ENCODE peak calls at places on chromosomes 4 and X, in ten cellular contexts. F, U, T, Q, V, N, B, W, O and P are unnamed samples.

GRCh38 chrX:51158261-51158660 is 174.4 kb upstream of the NUDT10 start:
- DNase-seq in F (no peak), T (no peak), Q (no peak), O (no peak), U (no peak), W (no peak), N (no peak), V (no peak), B (no peak), P (no peak)

GRCh38 chrX:154396948-154397887 is 959 bp upstream of the RPL10 start:
- DNase-seq in O (peak; percentile 51), T (peak; percentile 35), U (no peak), Q (peak; percentile 52), V (no peak), N (peak; percentile 49), B (peak; percentile 68), F (no peak), W (peak; percentile 66), P (peak; percentile 46)

GRCh38 chrX:10932842-10933440 is 178.2 kb upstream of the HCCS start:
- DNase-seq in B (no peak), W (peak; percentile 80), Q (no peak), V (no peak), F (no peak), N (no peak), O (no peak), U (no peak), T (no peak), P (peak; percentile 41)

GRCh38 chr4:145278341-145279121 is 98.1 kb upstream of the OTUD4 start:
- DNase-seq in Q (no peak), B (peak; percentile 28), T (no peak), U (no peak), W (peak; percentile 60), V (peak; percentile 8), F (no peak), O (no peak), N (no peak), P (peak; percentile 87)

GRCh38 chr4:184746532-184746870 is 12.6 kb upstream of the CENPU start:
- DNase-seq in W (peak; percentile 82), O (no peak), N (peak; percentile 29), T (no peak), F (no peak), Q (no peak), U (no peak), V (peak; percentile 73), B (no peak), P (peak; percentile 82)

GRCh38 chr4:149291463-149291862 is 524.2 kb downstream of the IQCM start:
- DNase-seq in O (no peak), U (peak; percentile 7), W (peak; percentile 59), V (no peak), N (no peak), Q (no peak), B (no peak), F (no peak), T (peak; percentile 6), P (peak; percentile 43)

GRCh38 chrX:70332600-70332999 is 42.7 kb downstream of the KIF4A start:
- DNase-seq in O (no peak), T (no peak), N (peak; percentile 7), B (no peak), W (no peak), U (no peak), V (no peak), Q (no peak), F (no peak), P (no peak)

GRCh38 chr4:147782087-147782781 is 50.3 kb downstream of the ARHGAP10 start:
- DNase-seq in U (peak; percentile 14), Q (no peak), T (no peak), V (no peak), B (no peak), W (peak; percentile 38), N (no peak), O (no peak), F (no peak), P (peak; percentile 70)

GRCh38 chr4:111934294-111934693 is 211.0 kb upstream of the FAM241A start:
- DNase-seq in N (no peak), F (no peak), T (no peak), O (no peak), Q (no peak), W (no peak), U (no peak), V (no peak), B (no peak), P (no peak)

GRCh38 chrX:106619797-106620196 is 8.0 kb downstream of the RADX start:
- DNase-seq in N (no peak), O (no peak), U (no peak), B (no peak), V (no peak), Q (no peak), F (no peak), T (no peak), W (peak; percentile 34), P (peak; percentile 11)

GRCh38 chr4:150805183-150806025 is 209.7 kb downstream of the LRBA start:
- DNase-seq in T (no peak), N (no peak), Q (no peak), F (no peak), W (no peak), U (no peak), V (no peak), B (no peak), O (no peak), P (no peak)

GRCh38 chr4:117676153-117676552 is 358.1 kb upstream of the NDST3 start:
- DNase-seq in F (no peak), Q (no peak), T (no peak), V (no peak), U (no peak), B (no peak), O (no peak), N (no peak), W (no peak), P (no peak)

GRCh38 chr4:40349561-40350198 is 14.5 kb downstream of the CHRNA9 start:
- DNase-seq in O (no peak), B (no peak), V (no peak), N (no peak), U (no peak), Q (no peak), F (peak; percentile 33), T (no peak), W (peak; percentile 42), P (peak; percentile 20)

GRCh38 chrX:34638116-34638515 is 19.0 kb downstream of the TMEM47 start:
- DNase-seq in T (peak; percentile 4), N (no peak), F (no peak), V (no peak), W (peak; percentile 50), U (no peak), Q (no peak), O (no peak), B (no peak), P (peak; percentile 54)

GRCh38 chr4:37188100-37188499 is 56.4 kb upstream of the NWD2 start:
- DNase-seq in V (no peak), O (no peak), Q (no peak), T (no peak), W (peak; percentile 27), B (no peak), U (no peak), N (peak; percentile 45), F (no peak), P (no peak)

GRCh38 chr4:109294468-109295020 is 7.9 kb downstream of the COL25A1 start:
- DNase-seq in T (no peak), O (no peak), F (peak; percentile 11), Q (no peak), W (no peak), U (no peak), V (no peak), B (no peak), N (no peak), P (peak; percentile 13)

GRCh38 chr4:82833696-82834313 is 35.2 kb upstream of the SCD5 start:
- DNase-seq in O (no peak), N (no peak), W (peak; percentile 68), T (no peak), V (peak; percentile 60), F (peak; percentile 78), Q (no peak), U (peak; percentile 27), B (no peak), P (peak; percentile 94)

GRCh38 chrX:67543818-67544217 is at the start of gene AR:
- DNase-seq in F (no peak), B (no peak), W (no peak), T (no peak), U (no peak), V (no peak), N (peak; percentile 51), Q (no peak), O (no peak), P (peak; percentile 28)

GRCh38 chr4:24846716-24847115 is 51.3 kb downstream of the SOD3 start:
- DNase-seq in W (no peak), B (no peak), U (no peak), N (no peak), O (no peak), V (no peak), F (no peak), T (no peak), Q (no peak), P (no peak)

GRCh38 chr4:78551420-78552351 is at the start of gene ANXA3:
- DNase-seq in B (peak; percentile 57), V (peak; percentile 78), O (no peak), F (no peak), T (peak; percentile 31), U (no peak), W (peak; percentile 74), Q (peak; percentile 35), N (peak; percentile 90), P (no peak)

GRCh38 chrX:150828785-150829184 is 69.7 kb downstream of the CD99L2 start:
- DNase-seq in T (no peak), B (no peak), V (no peak), N (no peak), W (no peak), F (no peak), U (no peak), O (no peak), Q (no peak), P (no peak)

GRCh38 chr4:1177274-1178141 is 5.1 kb upstream of the SPON2 start:
- DNase-seq in N (no peak), U (no peak), T (no peak), V (peak; percentile 51), Q (no peak), O (peak; percentile 64), B (peak; percentile 25), F (no peak), W (peak; percentile 7), P (no peak)

GRCh38 chrX:79259073-79259689 is 108.0 kb downstream of the ITM2A start:
- DNase-seq in B (peak; percentile 16), O (peak; percentile 44), N (no peak), Q (peak; percentile 38), F (no peak), W (no peak), U (no peak), V (no peak), T (no peak), P (no peak)

GRCh38 chr4:20395160-20395773 is 143.6 kb downstream of the SLIT2 start:
- DNase-seq in T (peak; percentile 88), Q (peak; percentile 11), B (no peak), O (no peak), N (peak; percentile 65), W (peak; percentile 54), U (peak; percentile 3), F (no peak), V (peak; percentile 1), P (peak; percentile 15)

GRCh38 chrX:148499638-148500427 is 584 bp upstream of the AFF2 start:
- DNase-seq in T (no peak), F (no peak), N (no peak), O (no peak), U (no peak), W (no peak), B (no peak), Q (no peak), V (no peak), P (no peak)

GRCh38 chrX:103215037-103215767 is at the start of gene BEX4:
- DNase-seq in N (peak; percentile 79), B (peak; percentile 83), F (no peak), U (peak; percentile 44), W (peak; percentile 68), Q (peak; percentile 73), V (peak; percentile 56), O (peak; percentile 78), T (peak; percentile 59), P (peak; percentile 41)

GRCh38 chrX:106168107-106168506 is at the start of gene PWWP3B:
- DNase-seq in T (no peak), W (peak; percentile 23), F (no peak), N (peak; percentile 20), V (peak; percentile 7), Q (no peak), U (no peak), B (no peak), O (no peak), P (no peak)

GRCh38 chr4:112296949-112297483 is at the start of gene ALPK1:
- DNase-seq in N (peak; percentile 52), O (no peak), W (peak; percentile 72), U (peak; percentile 83), B (no peak), Q (no peak), F (peak; percentile 57), T (no peak), V (peak; percentile 85), P (peak; percentile 94)